ENCODE peak calls at places on chromosomes 6 and 20, in five cellular contexts. H, I, Z, U and J are unnamed samples.

GRCh38 chr6:31558631-31559500 is 11.5 kb downstream of the NFKBIL1 start:
- DNase-seq in Z (peak; percentile 31), U (peak; percentile 55), I (peak; percentile 80), H (peak; percentile 52), J (peak; percentile 71)

GRCh38 chr6:63805808-63806572 is 170.4 kb downstream of the PHF3 start:
- DNase-seq in Z (no peak), U (peak; percentile 82), H (peak; percentile 83), I (no peak), J (peak; percentile 46)

GRCh38 chr20:45114465-45115385 is at the start of gene WFDC5:
- DNase-seq in I (peak; percentile 47), Z (no peak), H (no peak), U (no peak), J (no peak)

GRCh38 chr6:93394471-93394870 is 24.9 kb downstream of the EPHA7 start:
- DNase-seq in Z (no peak), I (no peak), U (no peak), H (no peak), J (no peak)

GRCh38 chr6:130625825-130626500 is 201.2 kb upstream of the SMLR1 start:
- DNase-seq in U (peak; percentile 21), H (peak; percentile 17), Z (no peak), I (no peak), J (no peak)

GRCh38 chr6:5205877-5206840 is 54.6 kb downstream of the LYRM4 start:
- DNase-seq in I (no peak), H (peak; percentile 88), U (peak; percentile 82), Z (peak; percentile 40), J (peak; percentile 59)

GRCh38 chr20:61807426-61808160 is 258.1 kb downstream of the TAF4 start:
- DNase-seq in U (no peak), H (no peak), Z (no peak), I (no peak), J (peak; percentile 6)

GRCh38 chr20:20360464-20360863 is 7.4 kb upstream of the INSM1 start:
- DNase-seq in Z (no peak), U (peak; percentile 76), H (peak; percentile 76), I (no peak), J (no peak)

GRCh38 chr6:44002591-44003344 is 124.5 kb downstream of the MRPL14 start:
- DNase-seq in H (peak; percentile 49), I (peak; percentile 60), Z (peak; percentile 78), U (peak; percentile 48), J (peak; percentile 72)

GRCh38 chr6:27267865-27268444 is 20.5 kb downstream of the PRSS16 start:
- DNase-seq in I (no peak), H (no peak), U (no peak), Z (no peak), J (no peak)

GRCh38 chr6:134593887-134594286 is 276.0 kb upstream of the SGK1 start:
- DNase-seq in Z (no peak), I (no peak), H (no peak), U (no peak), J (no peak)

GRCh38 chr6:158050107-158050735 is 68.6 kb downstream of the SYNJ2 start:
- DNase-seq in H (no peak), U (no peak), I (no peak), Z (no peak), J (no peak)

GRCh38 chr20:34112600-34113061 is 588 bp upstream of the EIF2S2 start:
- DNase-seq in Z (peak; percentile 18), U (peak; percentile 65), H (peak; percentile 65), I (peak; percentile 28), J (no peak)

GRCh38 chr20:42379385-42379784 is 761.2 kb upstream of the CHD6 start:
- DNase-seq in I (no peak), U (no peak), Z (no peak), H (no peak), J (no peak)

GRCh38 chr20:32218156-32218900 is 10.6 kb downstream of the POFUT1 start:
- DNase-seq in H (no peak), Z (no peak), I (no peak), U (no peak), J (no peak)

GRCh38 chr20:38714308-38714707 is 10.0 kb upstream of the SLC32A1 start:
- DNase-seq in I (no peak), Z (no peak), U (no peak), H (no peak), J (no peak)

GRCh38 chr20:10578607-10579006 is 95.2 kb downstream of the JAG1 start:
- DNase-seq in U (peak; percentile 50), Z (no peak), H (peak; percentile 58), I (no peak), J (no peak)

GRCh38 chr6:161163466-161164181 is 110.2 kb downstream of the AGPAT4 start:
- DNase-seq in Z (no peak), H (no peak), U (no peak), I (no peak), J (no peak)

GRCh38 chr6:100865525-100865924 is 15.6 kb downstream of the ASCC3 start:
- DNase-seq in I (no peak), U (no peak), H (no peak), Z (no peak), J (no peak)

GRCh38 chr6:106514281-106514885 is 114.9 kb downstream of the RTN4IP1 start:
- DNase-seq in Z (no peak), I (no peak), H (no peak), U (no peak), J (no peak)

GRCh38 chr6:41289815-41290214 is 3.3 kb upstream of the TREM1 start:
- DNase-seq in U (no peak), I (no peak), H (no peak), Z (no peak), J (no peak)

GRCh38 chr6:22300287-22300998 is 3.6 kb upstream of the PRL start:
- DNase-seq in H (no peak), U (no peak), I (no peak), Z (no peak), J (no peak)

GRCh38 chr20:31974975-31975481 is 7.1 kb downstream of the XKR7 start:
- DNase-seq in Z (no peak), H (no peak), U (no peak), I (no peak), J (no peak)

GRCh38 chr6:74927299-74927698 is 278.6 kb downstream of the COL12A1 start:
- DNase-seq in H (no peak), U (no peak), Z (no peak), I (no peak), J (no peak)

GRCh38 chr6:20266851-20267608 is 54.8 kb upstream of the MBOAT1 start:
- DNase-seq in Z (no peak), U (no peak), I (no peak), H (no peak), J (no peak)

GRCh38 chr6:33597551-33598322 is 17.7 kb upstream of the BAK1 start:
- DNase-seq in I (no peak), H (peak; percentile 57), U (peak; percentile 66), Z (no peak), J (no peak)

GRCh38 chr6:156189714-156190113 is 587.5 kb upstream of the ARID1B start:
- DNase-seq in U (no peak), I (no peak), H (no peak), Z (no peak), J (no peak)

GRCh38 chr6:107414246-107414645 is 45.1 kb downstream of the PDSS2 start:
- DNase-seq in Z (no peak), U (peak; percentile 21), H (no peak), I (no peak), J (no peak)

GRCh38 chr20:36175016-36175415 is 20.5 kb downstream of the EPB41L1 start:
- DNase-seq in U (no peak), H (no peak), Z (no peak), I (no peak), J (no peak)

DNA sequence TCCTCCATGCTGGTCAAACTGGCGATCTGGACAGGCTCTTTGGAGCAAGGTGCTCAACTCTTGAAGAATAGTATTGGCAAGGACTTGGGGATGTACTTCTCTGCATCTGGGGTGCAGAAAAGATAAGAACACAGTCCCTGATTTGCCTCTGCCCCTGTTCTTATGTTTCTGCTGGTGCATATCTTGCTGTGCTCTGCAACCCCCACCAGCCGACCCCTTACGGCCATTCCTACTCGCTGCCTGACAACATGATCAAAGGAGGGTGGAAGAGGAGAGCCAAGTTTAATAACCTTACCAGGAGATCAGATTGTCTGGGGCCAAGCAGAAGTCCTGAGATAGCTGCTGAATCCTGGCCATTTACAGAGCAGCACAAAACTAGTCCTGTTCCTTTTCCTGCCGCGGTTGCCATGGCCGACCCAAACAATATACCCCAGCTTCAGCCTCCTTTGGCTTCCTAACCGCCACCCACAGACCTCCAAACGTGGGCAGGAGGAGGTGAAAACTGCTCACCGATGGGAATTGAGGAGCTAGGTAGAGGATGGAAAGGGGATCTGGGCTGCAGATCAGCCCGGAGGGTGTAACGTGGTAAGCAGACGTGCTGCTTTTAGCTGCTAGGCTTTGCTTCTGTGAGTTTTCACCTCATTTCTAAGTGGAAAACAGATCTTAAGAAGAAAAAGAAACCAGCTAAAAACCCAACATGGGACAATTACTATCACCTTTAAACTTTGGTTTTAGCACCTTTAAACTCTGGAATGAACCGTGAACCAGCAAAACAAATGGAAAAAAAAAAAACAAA is 60.9 kb downstream of the ATXN1 start:
- DNase-seq in U (peak; percentile 26), H (peak; percentile 36), Z (no peak), I (peak; percentile 49), J (no peak)
- H3K4me3 ChIP-seq in U (no peak overlapping the region), H (no peak overlapping the region), Z (peak overlapping the region; percentile 52), I (peak overlapping the region; percentile 29), J (peak overlapping the region; percentile 4)

GRCh38 chr6:1623769-1624070 is 14.0 kb downstream of the FOXC1 start:
- DNase-seq in H (no peak), U (no peak), I (no peak), Z (no peak), J (no peak)
- H3K4me3 ChIP-seq in H (peak overlapping the region; percentile 44), U (no peak overlapping the region), I (no peak overlapping the region), Z (no peak overlapping the region), J (peak overlapping the region; percentile 90)

GRCh38 chr6:116018976-116019375 is 41.7 kb downstream of the FRK start:
- DNase-seq in U (no peak), I (no peak), Z (no peak), H (peak; percentile 34), J (no peak)

GRCh38 chr6:116017546-116018276 is 43.0 kb downstream of the FRK start:
- DNase-seq in H (no peak), U (no peak), Z (no peak), I (no peak), J (no peak)

GRCh38 chr6:116015983-116016382 is 44.7 kb downstream of the FRK start:
- DNase-seq in U (no peak), Z (no peak), H (no peak), I (no peak), J (no peak)

GRCh38 chr6:116015560-116015959 is 45.1 kb downstream of the FRK start:
- DNase-seq in H (no peak), I (no peak), Z (no peak), U (no peak), J (no peak)

DNA sequence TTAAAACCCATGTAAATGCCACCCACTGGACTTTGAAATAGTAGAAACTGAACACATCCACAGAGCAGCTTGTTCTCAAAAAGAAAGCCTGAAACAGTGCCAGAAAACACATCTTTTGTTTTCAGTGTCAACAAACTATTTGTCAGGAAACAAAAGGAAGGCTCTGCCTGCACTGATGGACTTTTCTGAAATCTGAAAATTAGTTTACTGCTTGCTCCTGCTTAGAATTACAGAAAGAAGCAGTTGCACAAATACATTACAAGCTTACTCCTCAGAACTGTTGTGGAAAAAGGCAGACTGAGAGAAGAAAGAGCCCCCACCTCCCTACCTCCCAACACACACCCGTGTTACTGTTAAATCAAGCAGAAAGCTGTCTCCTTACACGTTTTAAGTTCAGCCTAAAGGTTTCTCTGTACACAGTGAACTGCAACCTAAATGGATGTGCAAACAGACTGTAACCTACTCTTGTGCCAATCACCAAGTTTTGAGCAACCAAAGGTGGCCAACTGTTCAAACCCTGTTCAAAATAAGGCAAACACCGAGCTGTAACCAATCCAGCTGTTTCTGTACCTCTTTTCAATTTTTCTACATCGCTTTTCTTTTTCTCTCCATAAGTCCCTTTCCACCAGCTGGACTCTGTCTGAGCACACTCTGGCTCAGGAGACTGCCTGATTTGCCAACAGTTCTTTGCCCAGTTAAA is 43.7 kb downstream of the FRK start:
- DNase-seq in I (no peak), Z (no peak), H (peak; percentile 68), U (peak; percentile 71), J (no peak)
- H3K4me3 ChIP-seq in I (no peak overlapping the region), Z (no peak overlapping the region), H (no peak overlapping the region), U (no peak overlapping the region), J (peak overlapping the region; percentile 2)

GRCh38 chr6:150058231-150058792 is 10.6 kb downstream of the ULBP3 start:
- DNase-seq in H (no peak), Z (no peak), U (no peak), I (no peak), J (no peak)
- H3K4me3 ChIP-seq in H (no peak overlapping the region), Z (no peak overlapping the region), U (no peak overlapping the region), I (no peak overlapping the region), J (no peak overlapping the region)